ENCODE peak calls at places on chromosomes 13 and 19, in six cellular contexts. One of them, this sample, is unnamed.

GRCh38 chr13:77398825-77399620 is 72.1 kb upstream of the MYCBP2 start:
- DNase-seq in lower lobe of right lung: no peak
- DNase-seq in stimulated activated naive CD4-positive, alpha-beta T cell treated with Interleukin-2 at 50 U/mL for 16 hours: no peak
- DNase-seq in T-cell: no peak
- DNase-seq in HCEC 1CT: no peak
- DNase-seq in stimulated activated CD4-positive, alpha-beta T cell treated with anti-CD3 and anti-CD28 coated beads, Interleukin-2, amount 100 ng/mL, for 48 hours: no peak
- DNase-seq in this sample: no peak

GRCh38 chr19:407501-408440 is 1.2 kb downstream of the C2CD4C start:
- DNase-seq in HCEC 1CT: no peak
- DNase-seq in stimulated activated CD4-positive, alpha-beta T cell treated with anti-CD3 and anti-CD28 coated beads, Interleukin-2, amount 100 ng/mL, for 48 hours: no peak
- DNase-seq in stimulated activated naive CD4-positive, alpha-beta T cell treated with Interleukin-2 at 50 U/mL for 16 hours: no peak
- DNase-seq in lower lobe of right lung: peak; percentile 47
- DNase-seq in T-cell: no peak
- DNase-seq in this sample: no peak

GRCh38 chr13:104021806-104022397 is 955.7 kb upstream of the SLC10A2 start:
- DNase-seq in stimulated activated naive CD4-positive, alpha-beta T cell treated with Interleukin-2 at 50 U/mL for 16 hours: no peak
- DNase-seq in T-cell: no peak
- DNase-seq in HCEC 1CT: no peak
- DNase-seq in stimulated activated CD4-positive, alpha-beta T cell treated with anti-CD3 and anti-CD28 coated beads, Interleukin-2, amount 100 ng/mL, for 48 hours: no peak
- DNase-seq in lower lobe of right lung: no peak
- DNase-seq in this sample: no peak

GRCh38 chr13:27304611-27305010 is 34.0 kb downstream of the RASL11A start:
- DNase-seq in T-cell: no peak
- DNase-seq in HCEC 1CT: no peak
- DNase-seq in lower lobe of right lung: no peak
- DNase-seq in stimulated activated CD4-positive, alpha-beta T cell treated with anti-CD3 and anti-CD28 coated beads, Interleukin-2, amount 100 ng/mL, for 48 hours: no peak
- DNase-seq in stimulated activated naive CD4-positive, alpha-beta T cell treated with Interleukin-2 at 50 U/mL for 16 hours: no peak
- DNase-seq in this sample: no peak

GRCh38 chr19:45790942-45791341 is 1.7 kb downstream of the DMWD start:
- DNase-seq in HCEC 1CT: no peak
- DNase-seq in stimulated activated naive CD4-positive, alpha-beta T cell treated with Interleukin-2 at 50 U/mL for 16 hours: no peak
- DNase-seq in lower lobe of right lung: no peak
- DNase-seq in stimulated activated CD4-positive, alpha-beta T cell treated with anti-CD3 and anti-CD28 coated beads, Interleukin-2, amount 100 ng/mL, for 48 hours: no peak
- DNase-seq in T-cell: no peak
- DNase-seq in this sample: peak; percentile 72

GRCh38 chr13:109743706-109744453 is 42.5 kb downstream of the IRS2 start:
- DNase-seq in T-cell: no peak
- DNase-seq in stimulated activated CD4-positive, alpha-beta T cell treated with anti-CD3 and anti-CD28 coated beads, Interleukin-2, amount 100 ng/mL, for 48 hours: peak; percentile 13
- DNase-seq in stimulated activated naive CD4-positive, alpha-beta T cell treated with Interleukin-2 at 50 U/mL for 16 hours: no peak
- DNase-seq in HCEC 1CT: peak; percentile 86
- DNase-seq in lower lobe of right lung: no peak
- DNase-seq in this sample: peak; percentile 76

GRCh38 chr19:16470541-16470910 is 1.2 kb downstream of the EPS15L1 start:
- DNase-seq in stimulated activated naive CD4-positive, alpha-beta T cell treated with Interleukin-2 at 50 U/mL for 16 hours: no peak
- DNase-seq in HCEC 1CT: no peak
- DNase-seq in stimulated activated CD4-positive, alpha-beta T cell treated with anti-CD3 and anti-CD28 coated beads, Interleukin-2, amount 100 ng/mL, for 48 hours: no peak
- DNase-seq in T-cell: no peak
- DNase-seq in lower lobe of right lung: no peak
- DNase-seq in this sample: no peak

GRCh38 chr19:376111-376470 is 31.5 kb upstream of the MIER2 start:
- DNase-seq in stimulated activated CD4-positive, alpha-beta T cell treated with anti-CD3 and anti-CD28 coated beads, Interleukin-2, amount 100 ng/mL, for 48 hours: no peak
- DNase-seq in HCEC 1CT: no peak
- DNase-seq in lower lobe of right lung: no peak
- DNase-seq in T-cell: no peak
- DNase-seq in stimulated activated naive CD4-positive, alpha-beta T cell treated with Interleukin-2 at 50 U/mL for 16 hours: no peak
- DNase-seq in this sample: no peak

GRCh38 chr19:49499030-49499670 is 2.9 kb downstream of the RPS11 start:
- DNase-seq in HCEC 1CT: no peak
- DNase-seq in lower lobe of right lung: no peak
- DNase-seq in stimulated activated naive CD4-positive, alpha-beta T cell treated with Interleukin-2 at 50 U/mL for 16 hours: peak; percentile 29
- DNase-seq in T-cell: no peak
- DNase-seq in stimulated activated CD4-positive, alpha-beta T cell treated with anti-CD3 and anti-CD28 coated beads, Interleukin-2, amount 100 ng/mL, for 48 hours: no peak
- DNase-seq in this sample: no peak

GRCh38 chr13:59416561-59416960 is 747.2 kb downstream of the DIAPH3 start:
- DNase-seq in stimulated activated naive CD4-positive, alpha-beta T cell treated with Interleukin-2 at 50 U/mL for 16 hours: no peak
- DNase-seq in stimulated activated CD4-positive, alpha-beta T cell treated with anti-CD3 and anti-CD28 coated beads, Interleukin-2, amount 100 ng/mL, for 48 hours: no peak
- DNase-seq in HCEC 1CT: no peak
- DNase-seq in lower lobe of right lung: no peak
- DNase-seq in T-cell: no peak
- DNase-seq in this sample: no peak

GRCh38 chr13:93244918-93245280 is 18.3 kb downstream of the GPC6 start:
- DNase-seq in HCEC 1CT: peak; percentile 79
- DNase-seq in lower lobe of right lung: no peak
- DNase-seq in stimulated activated naive CD4-positive, alpha-beta T cell treated with Interleukin-2 at 50 U/mL for 16 hours: no peak
- DNase-seq in stimulated activated CD4-positive, alpha-beta T cell treated with anti-CD3 and anti-CD28 coated beads, Interleukin-2, amount 100 ng/mL, for 48 hours: no peak
- DNase-seq in T-cell: no peak
- DNase-seq in this sample: no peak

GRCh38 chr19:13995017-13995728 is 10.9 kb downstream of the RFX1 start:
- DNase-seq in lower lobe of right lung: no peak
- DNase-seq in stimulated activated naive CD4-positive, alpha-beta T cell treated with Interleukin-2 at 50 U/mL for 16 hours: no peak
- DNase-seq in HCEC 1CT: no peak
- DNase-seq in T-cell: no peak
- DNase-seq in stimulated activated CD4-positive, alpha-beta T cell treated with anti-CD3 and anti-CD28 coated beads, Interleukin-2, amount 100 ng/mL, for 48 hours: no peak
- DNase-seq in this sample: no peak

GRCh38 chr19:50203281-50204080 is at the start of gene MYH14:
- DNase-seq in stimulated activated naive CD4-positive, alpha-beta T cell treated with Interleukin-2 at 50 U/mL for 16 hours: no peak
- DNase-seq in lower lobe of right lung: peak; percentile 92
- DNase-seq in T-cell: no peak
- DNase-seq in HCEC 1CT: no peak
- DNase-seq in stimulated activated CD4-positive, alpha-beta T cell treated with anti-CD3 and anti-CD28 coated beads, Interleukin-2, amount 100 ng/mL, for 48 hours: peak; percentile 21
- DNase-seq in this sample: no peak

GRCh38 chr19:5547881-5548280 is 19.9 kb downstream of the TINCR start:
- DNase-seq in stimulated activated naive CD4-positive, alpha-beta T cell treated with Interleukin-2 at 50 U/mL for 16 hours: no peak
- DNase-seq in HCEC 1CT: peak; percentile 18
- DNase-seq in stimulated activated CD4-positive, alpha-beta T cell treated with anti-CD3 and anti-CD28 coated beads, Interleukin-2, amount 100 ng/mL, for 48 hours: no peak
- DNase-seq in lower lobe of right lung: no peak
- DNase-seq in T-cell: no peak
- DNase-seq in this sample: no peak

GRCh38 chr19:1098177-1099051 is 3.2 kb upstream of the POLR2E start:
- DNase-seq in T-cell: no peak
- DNase-seq in stimulated activated CD4-positive, alpha-beta T cell treated with anti-CD3 and anti-CD28 coated beads, Interleukin-2, amount 100 ng/mL, for 48 hours: no peak
- DNase-seq in lower lobe of right lung: peak; percentile 76
- DNase-seq in stimulated activated naive CD4-positive, alpha-beta T cell treated with Interleukin-2 at 50 U/mL for 16 hours: no peak
- DNase-seq in HCEC 1CT: no peak
- DNase-seq in this sample: no peak

GRCh38 chr19:30669329-30670010 is 297.3 kb downstream of the ZNF536 start:
- DNase-seq in lower lobe of right lung: peak; percentile 72
- DNase-seq in stimulated activated naive CD4-positive, alpha-beta T cell treated with Interleukin-2 at 50 U/mL for 16 hours: peak; percentile 28
- DNase-seq in T-cell: peak; percentile 34
- DNase-seq in stimulated activated CD4-positive, alpha-beta T cell treated with anti-CD3 and anti-CD28 coated beads, Interleukin-2, amount 100 ng/mL, for 48 hours: peak; percentile 49
- DNase-seq in HCEC 1CT: peak; percentile 7
- DNase-seq in this sample: no peak

This sample was measured in GDM1.